ENCODE peak calls at places on chromosomes 11 and 22, in nine cellular contexts. S is HAP-1; H is left lung; W is CD4-positive, CD25-positive, alpha-beta regulatory T cell; Z is transverse colon; G is A549; J is right cardiac atrium; E is ovary; K is K562. V is an unnamed sample.
A peak's percentile ranks its signal among the peaks of the same experiment; 100 is the strongest.

GRCh38 chr11:3127706-3128355 is 37.3 kb downstream of the OSBPL5 start:
- DNase-seq in S (no peak), H (peak; percentile 57), W (no peak), Z (no peak), G (no peak), J (peak; percentile 65), E (no peak), K (no peak), V (no peak)

GRCh38 chr22:50271519-50271970 is 1.4 kb upstream of the MAPK11 start:
- DNase-seq in S (peak; percentile 71), H (peak; percentile 90), W (peak; percentile 63), Z (peak; percentile 75), G (no peak), J (peak; percentile 90), E (peak; percentile 51), K (peak; percentile 80), V (peak; percentile 49)

GRCh38 chr11:107331728-107332127 is 125.9 kb downstream of the CWF19L2 start:
- DNase-seq in S (no peak), H (no peak), W (no peak), Z (no peak), G (no peak), J (no peak), E (no peak), K (no peak), V (no peak)

GRCh38 chr11:72812968-72813739 is 1.1 kb upstream of the ATG16L2 start:
- DNase-seq in S (peak; percentile 81), H (no peak), W (peak; percentile 78), Z (peak; percentile 71), G (peak; percentile 91), J (no peak), E (peak; percentile 24), K (peak; percentile 71), V (peak; percentile 79)

GRCh38 chr11:46555269-46556054 is 38.4 kb downstream of the AMBRA1 start:
- DNase-seq in S (no peak), H (no peak), W (peak; percentile 55), Z (no peak), G (no peak), J (no peak), E (no peak), K (no peak), V (no peak)

GRCh38 chr22:28706845-28707244 is 27.2 kb upstream of the TTC28 start:
- DNase-seq in S (no peak), H (no peak), W (no peak), Z (no peak), G (no peak), J (no peak), E (no peak), K (no peak), V (no peak)

GRCh38 chr22:28819253-28820096 is 19.1 kb upstream of the XBP1 start:
- DNase-seq in S (no peak), H (no peak), W (no peak), Z (peak; percentile 69), G (no peak), J (no peak), E (no peak), K (no peak), V (no peak)

GRCh38 chr22:47307326-47307725 is 544.9 kb downstream of the TBC1D22A start:
- DNase-seq in S (no peak), H (no peak), W (no peak), Z (no peak), G (no peak), J (no peak), E (no peak), K (peak; percentile 29), V (peak; percentile 33)

GRCh38 chr11:6241316-6241715 is 2.4 kb downstream of the CNGA4 start:
- DNase-seq in S (no peak), H (no peak), W (no peak), Z (no peak), G (no peak), J (no peak), E (no peak), K (no peak), V (no peak)

GRCh38 chr11:35615911-35616900 is 2.1 kb upstream of the FJX1 start:
- DNase-seq in S (peak; percentile 61), H (no peak), W (peak; percentile 55), Z (no peak), G (peak; percentile 52), J (no peak), E (no peak), K (peak; percentile 56), V (no peak)

GRCh38 chr11:124865902-124866851 is 945 bp downstream of the ROBO3 start:
- DNase-seq in S (no peak), H (peak; percentile 89), W (peak; percentile 49), Z (peak; percentile 31), G (peak; percentile 64), J (peak; percentile 77), E (no peak), K (peak; percentile 85), V (peak; percentile 49)

GRCh38 chr22:38614331-38615122 is 41.7 kb downstream of the FAM227A start:
- DNase-seq in S (peak; percentile 96), H (no peak), W (no peak), Z (no peak), G (no peak), J (no peak), E (no peak), K (no peak), V (no peak)

GRCh38 chr11:94934362-94934761 is 39.0 kb downstream of the CWC15 start:
- DNase-seq in S (no peak), H (no peak), W (peak; percentile 7), Z (no peak), G (no peak), J (no peak), E (no peak), K (no peak), V (peak; percentile 44)

GRCh38 chr11:86790867-86791849 is 9.2 kb upstream of the PRSS23 start:
- DNase-seq in S (no peak), H (no peak), W (no peak), Z (no peak), G (no peak), J (no peak), E (no peak), K (no peak), V (no peak)

GRCh38 chr11:119800171-119800570 is 71.2 kb upstream of the NECTIN1 start:
- DNase-seq in S (no peak), H (peak; percentile 6), W (no peak), Z (no peak), G (no peak), J (no peak), E (no peak), K (no peak), V (no peak)

GRCh38 chr22:50314455-50315288 is 7.2 kb upstream of the PLXNB2 start:
- DNase-seq in S (no peak), H (peak; percentile 92), W (peak; percentile 91), Z (peak; percentile 89), G (no peak), J (peak; percentile 79), E (no peak), K (peak; percentile 52), V (no peak)

GRCh38 chr11:121930004-121930965 is 185.7 kb downstream of the BLID start:
- DNase-seq in S (peak; percentile 9), H (no peak), W (no peak), Z (no peak), G (no peak), J (no peak), E (no peak), K (no peak), V (no peak)

GRCh38 chr11:112348480-112349029 is 87.9 kb upstream of the PLET1 start:
- DNase-seq in S (no peak), H (peak; percentile 72), W (no peak), Z (no peak), G (no peak), J (no peak), E (no peak), K (no peak), V (no peak)

GRCh38 chr11:58770627-58771457 is 39.1 kb upstream of the GLYAT start:
- DNase-seq in S (no peak), H (no peak), W (no peak), Z (no peak), G (no peak), J (no peak), E (no peak), K (peak; percentile 56), V (peak; percentile 63)
- H3K9me3 ChIP-seq in S (no peaks in the 10 kb centered on the region), H (no peaks in the 10 kb centered on the region), W (no peaks in the 10 kb centered on the region), Z (no peaks in the 10 kb centered on the region), G (no peaks in the 10 kb centered on the region), J (no peaks in the 10 kb centered on the region), E (no peaks in the 10 kb centered on the region), K (no peaks in the 10 kb centered on the region), V (no peaks in the 10 kb centered on the region)

DNA sequence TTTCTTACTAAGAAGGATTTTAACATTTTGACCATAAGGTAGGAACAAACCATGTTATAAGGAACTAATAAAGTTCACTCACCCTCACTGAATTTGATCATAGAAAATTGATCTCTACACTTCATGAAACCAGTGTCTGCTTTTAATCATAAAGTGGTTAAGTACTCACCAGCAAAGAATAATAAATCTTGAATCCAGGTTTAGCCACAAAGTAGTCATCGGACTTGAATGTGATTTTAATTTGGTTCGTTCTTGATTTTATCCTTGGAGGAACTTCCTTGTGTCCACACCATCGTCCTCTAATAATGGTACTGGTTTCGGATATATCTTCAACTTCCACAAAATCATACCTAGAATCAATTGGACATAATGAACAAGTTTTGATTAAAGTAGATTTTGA is 40.5 kb upstream of the DDI1 start:
- DNase-seq in S (no peak), H (no peak), W (no peak), Z (no peak), G (no peak), J (no peak), E (no peak), K (no peak), V (no peak)
- H3K9me3 ChIP-seq in S (no peaks in the 10 kb centered on the region), H (no peaks in the 10 kb centered on the region), W (no peaks in the 10 kb centered on the region), Z (no peaks in the 10 kb centered on the region), G (no peaks in the 10 kb centered on the region), J (no peaks in the 10 kb centered on the region), E (no peaks in the 10 kb centered on the region), K (no peaks in the 10 kb centered on the region), V (no peaks in the 10 kb centered on the region)

GRCh38 chr11:32610926-32611325 is 27.3 kb downstream of the EIF3M start:
- DNase-seq in S (no peak), H (no peak), W (no peak), Z (no peak), G (no peak), J (no peak), E (no peak), K (no peak), V (no peak)
- H3K9me3 ChIP-seq in S (peaks cover 13% of the 10 kb centered on the region), H (peaks cover 11% of the 10 kb centered on the region), W (no peaks in the 10 kb centered on the region), Z (no peaks in the 10 kb centered on the region), G (peaks cover 3% of the 10 kb centered on the region), J (no peaks in the 10 kb centered on the region), E (no peaks in the 10 kb centered on the region), K (no peaks in the 10 kb centered on the region), V (no peaks in the 10 kb centered on the region)

DNA sequence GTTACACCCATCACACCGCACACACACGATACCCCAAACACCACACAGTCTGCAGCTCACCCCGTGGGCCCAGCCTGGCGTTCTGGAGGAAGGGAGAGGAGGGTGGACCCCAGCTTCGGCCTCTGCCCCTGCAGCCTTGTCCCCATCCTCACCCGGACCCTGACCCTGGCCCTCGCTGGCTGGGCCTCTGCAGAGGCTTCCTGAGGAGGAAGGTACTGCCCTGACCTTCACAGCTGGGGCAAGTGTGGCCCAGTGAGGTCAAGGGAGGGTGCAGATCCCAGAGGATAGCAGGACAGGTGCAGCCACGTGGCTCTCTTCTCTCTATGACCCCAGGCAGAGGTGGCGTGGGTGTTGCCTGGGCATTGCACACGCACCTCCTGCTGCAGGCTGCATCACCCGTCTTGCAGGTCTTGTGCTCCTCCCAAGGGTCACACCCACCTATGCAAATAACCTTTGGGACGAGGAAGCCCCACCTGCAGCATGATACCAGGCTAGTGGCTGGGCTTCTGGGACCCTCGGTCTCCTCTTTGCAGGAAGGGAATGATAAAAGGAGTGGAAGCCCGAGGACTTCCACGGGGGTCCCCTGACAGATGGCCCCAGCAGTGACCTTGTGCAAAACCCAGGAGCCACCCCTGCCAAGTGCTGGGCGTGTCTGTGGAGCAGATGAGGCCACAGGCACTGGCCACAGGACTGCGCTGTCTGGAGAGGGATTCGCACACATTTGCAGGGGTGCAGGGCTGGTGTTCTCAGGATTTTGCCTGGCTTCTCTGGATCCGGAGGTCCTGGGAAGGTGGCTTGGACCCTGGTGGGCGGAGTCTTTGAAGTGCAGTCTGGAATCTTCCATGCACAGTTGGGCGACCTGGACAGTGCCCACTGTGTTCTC is 1241.5 kb downstream of the BRD1 start:
- DNase-seq in S (no peak), H (peak; percentile 72), W (no peak), Z (no peak), G (no peak), J (peak; percentile 25), E (no peak), K (no peak), V (no peak)
- H3K9me3 ChIP-seq in S (no peaks in the 10 kb centered on the region), H (no peaks in the 10 kb centered on the region), W (no peaks in the 10 kb centered on the region), Z (no peaks in the 10 kb centered on the region), G (no peaks in the 10 kb centered on the region), J (no peaks in the 10 kb centered on the region), E (no peaks in the 10 kb centered on the region), K (peaks cover 5% of the 10 kb centered on the region), V (no peaks in the 10 kb centered on the region)